ENCODE peak calls at places on chromosomes 5 and 9, in six cellular contexts. D, O, K, N, I and G are unnamed samples.

GRCh38 chr5:172429201-172429940 is 25.0 kb downstream of the SH3PXD2B start:
- DNase-seq in D (peak), O (no peak), K (no peak), N (no peak), I (peak), G (peak)

GRCh38 chr5:61701877-61702602 is 370.0 kb downstream of the ZSWIM6 start:
- DNase-seq in D (no peak), O (no peak), K (no peak), N (no peak), I (no peak), G (no peak)

GRCh38 chr5:150645070-150645700 is 4.7 kb downstream of the SYNPO start:
- DNase-seq in D (peak), O (peak), K (no peak), N (peak), I (peak), G (peak)

GRCh38 chr9:100222674-100223073 is 123.6 kb downstream of the INVS start:
- DNase-seq in D (peak), O (no peak), K (no peak), N (no peak), I (no peak), G (no peak)

GRCh38 chr9:16708638-16709435 is 161.6 kb downstream of the BNC2 start:
- DNase-seq in D (peak), O (no peak), K (no peak), N (no peak), I (no peak), G (no peak)

GRCh38 chr9:114169029-114169939 is 13.9 kb downstream of the COL27A1 start:
- DNase-seq in D (peak), O (no peak), K (no peak), N (no peak), I (peak), G (peak)

GRCh38 chr5:91146221-91146620 is 236.9 kb downstream of the ARRDC3 start:
- DNase-seq in D (no peak), O (no peak), K (no peak), N (no peak), I (no peak), G (no peak)

GRCh38 chr5:98789029-98789428 is 15.6 kb downstream of the RGMB start:
- DNase-seq in D (no peak), O (no peak), K (no peak), N (no peak), I (no peak), G (no peak)

GRCh38 chr5:145680169-145680568 is 155.0 kb downstream of the PRELID2 start:
- DNase-seq in D (no peak), O (no peak), K (no peak), N (no peak), I (no peak), G (no peak)

GRCh38 chr9:9079473-9079872 is 1279.9 kb upstream of the DMAC1 start:
- DNase-seq in D (no peak), O (no peak), K (no peak), N (no peak), I (no peak), G (no peak)

GRCh38 chr9:14962193-14962899 is 52.1 kb upstream of the FREM1 start:
- DNase-seq in D (no peak), O (no peak), K (no peak), N (no peak), I (no peak), G (no peak)

GRCh38 chr9:88106492-88106891 is 31.8 kb downstream of the SPATA31C2 start:
- DNase-seq in D (no peak), O (no peak), K (no peak), N (peak), I (no peak), G (no peak)

GRCh38 chr5:172637122-172637580 is 3.9 kb upstream of the NEURL1B start:
- DNase-seq in D (peak), O (no peak), K (no peak), N (no peak), I (no peak), G (no peak)

GRCh38 chr5:67014191-67014590 is 182.4 kb downstream of the CD180 start:
- DNase-seq in D (no peak), O (no peak), K (no peak), N (no peak), I (no peak), G (no peak)

GRCh38 chr9:16616686-16617085 is 253.8 kb downstream of the BNC2 start:
- DNase-seq in D (no peak), O (no peak), K (no peak), N (no peak), I (no peak), G (no peak)

GRCh38 chr5:110965773-110966581 is 105.5 kb upstream of the TSLP start:
- DNase-seq in D (no peak), O (no peak), K (no peak), N (no peak), I (no peak), G (no peak)

GRCh38 chr5:147223951-147224791 is 10.7 kb upstream of the STK32A start:
- DNase-seq in D (peak), O (peak), K (no peak), N (peak), I (no peak), G (peak)

GRCh38 chr5:74865799-74866652 is at the start of gene FAM169A:
- DNase-seq in D (peak), O (peak), K (peak), N (peak), I (peak), G (peak)

GRCh38 chr5:33981408-33982171 is 2.9 kb downstream of the SLC45A2 start:
- DNase-seq in D (peak), O (no peak), K (no peak), N (no peak), I (no peak), G (no peak)

GRCh38 chr5:139705191-139705590 is 57.0 kb downstream of the CXXC5 start:
- DNase-seq in D (no peak), O (no peak), K (no peak), N (no peak), I (no peak), G (no peak)

GRCh38 chr9:34254966-34255825 is 73.9 kb downstream of the KIF24 start:
- DNase-seq in D (peak), O (no peak), K (no peak), N (no peak), I (no peak), G (no peak)